ENCODE peak calls at places on chromosome 4, in six cellular contexts. X is sigmoid colon; W is psoas muscle; Z is HCT116; C is effector memory CD4-positive, alpha-beta T cell; S is A549. Q is an unnamed sample.

GRCh38 chr4:117777721-117778120 is 256.6 kb upstream of the NDST3 start:
- DNase-seq in X (no peak), W (no peak), Z (no peak), C (no peak), S (no peak), Q (no peak)

GRCh38 chr4:16119981-16120380 is 36.2 kb upstream of the PROM1 start:
- DNase-seq in X (no peak), W (no peak), Z (no peak), C (no peak), S (no peak), Q (no peak)

GRCh38 chr4:138205531-138206233 is 36.5 kb downstream of the SLC7A11 start:
- DNase-seq in X (no peak), W (no peak), Z (no peak), C (no peak), S (no peak), Q (no peak)

GRCh38 chr4:69524708-69525107 is 29.0 kb upstream of the UGT2B4 start:
- DNase-seq in X (no peak), W (no peak), Z (no peak), C (no peak), S (no peak), Q (no peak)

GRCh38 chr4:81351653-81352455 is 119.9 kb downstream of the RASGEF1B start:
- DNase-seq in X (peak), W (peak), Z (peak), C (no peak), S (peak), Q (peak)

GRCh38 chr4:112759313-112759712 is 122.4 kb downstream of the LARP7 start:
- DNase-seq in X (no peak), W (no peak), Z (no peak), C (no peak), S (no peak), Q (no peak)

GRCh38 chr4:3716876-3717235 is 49.3 kb upstream of the ADRA2C start:
- DNase-seq in X (no peak), W (peak), Z (no peak), C (no peak), S (no peak), Q (peak)

GRCh38 chr4:184355111-184355604 is 119.2 kb downstream of the IRF2 start:
- DNase-seq in X (no peak), W (no peak), Z (peak), C (no peak), S (no peak), Q (peak)

GRCh38 chr4:148302416-148302815 is 139.8 kb downstream of the NR3C2 start:
- DNase-seq in X (no peak), W (no peak), Z (no peak), C (no peak), S (no peak), Q (no peak)

GRCh38 chr4:159206427-159206871 is 103.6 kb downstream of the RAPGEF2 start:
- DNase-seq in X (no peak), W (no peak), Z (no peak), C (no peak), S (no peak), Q (no peak)

GRCh38 chr4:134627386-134627785 is 425.8 kb upstream of the PABPC4L start:
- DNase-seq in X (no peak), W (no peak), Z (no peak), C (no peak), S (no peak), Q (no peak)

GRCh38 chr4:2788532-2789103 is 4.3 kb upstream of the SH3BP2 start:
- DNase-seq in X (peak), W (peak), Z (no peak), C (no peak), S (no peak), Q (peak)

GRCh38 chr4:1795304-1796195 is 2.5 kb downstream of the FGFR3 start:
- DNase-seq in X (no peak), W (no peak), Z (no peak), C (no peak), S (no peak), Q (no peak)

GRCh38 chr4:55030606-55031005 is 94.8 kb downstream of the KDR start:
- DNase-seq in X (no peak), W (no peak), Z (no peak), C (no peak), S (no peak), Q (no peak)

GRCh38 chr4:148962539-148963290 is 520.5 kb upstream of the NR3C2 start:
- DNase-seq in X (no peak), W (no peak), Z (no peak), C (no peak), S (no peak), Q (no peak)

GRCh38 chr4:911871-912490 is 20.1 kb downstream of the GAK start:
- DNase-seq in X (peak), W (peak), Z (no peak), C (no peak), S (no peak), Q (peak)

GRCh38 chr4:16952462-16952871 is 54.0 kb upstream of the LDB2 start:
- DNase-seq in X (no peak), W (no peak), Z (no peak), C (no peak), S (no peak), Q (no peak)

GRCh38 chr4:98614655-98615054 is 43.8 kb downstream of the TSPAN5 start:
- DNase-seq in X (no peak), W (no peak), Z (no peak), C (no peak), S (no peak), Q (no peak)

GRCh38 chr4:140928880-140929279 is 172.7 kb upstream of the TBC1D9 start:
- DNase-seq in X (no peak), W (no peak), Z (no peak), C (no peak), S (no peak), Q (no peak)

GRCh38 chr4:7044415-7044930 is 1.3 kb downstream of the TADA2B start:
- DNase-seq in X (no peak), W (no peak), Z (no peak), C (no peak), S (no peak), Q (no peak)

GRCh38 chr4:105140684-105141490 is 5.8 kb upstream of the TET2 start:
- DNase-seq in X (no peak), W (no peak), Z (no peak), C (peak), S (peak), Q (no peak)

GRCh38 chr4:8274772-8275241 is 5.3 kb downstream of the HTRA3 start:
- DNase-seq in X (peak), W (peak), Z (no peak), C (no peak), S (no peak), Q (peak)

GRCh38 chr4:113222431-113222979 is 173.1 kb downstream of the ANK2 start:
- DNase-seq in X (no peak), W (no peak), Z (no peak), C (no peak), S (no peak), Q (no peak)

GRCh38 chr4:1895489-1895888 is 24.3 kb downstream of the NSD2 start:
- DNase-seq in X (no peak), W (no peak), Z (no peak), C (no peak), S (no peak), Q (no peak)

GRCh38 chr4:129092636-129093172 is 635 bp downstream of the SCLT1 start:
- DNase-seq in X (no peak), W (no peak), Z (no peak), C (no peak), S (no peak), Q (no peak)

GRCh38 chr4:26782168-26782829 is 78.3 kb upstream of the STIM2 start:
- DNase-seq in X (no peak), W (no peak), Z (no peak), C (no peak), S (no peak), Q (no peak)

GRCh38 chr4:26782830-26783202 is 77.8 kb upstream of the STIM2 start:
- DNase-seq in X (no peak), W (no peak), Z (no peak), C (no peak), S (no peak), Q (no peak)

GRCh38 chr4:26779224-26779623 is 81.4 kb upstream of the STIM2 start:
- DNase-seq in X (no peak), W (no peak), Z (no peak), C (no peak), S (no peak), Q (no peak)

GRCh38 chr4:26779674-26780073 is 81.0 kb upstream of the STIM2 start:
- DNase-seq in X (no peak), W (no peak), Z (peak), C (no peak), S (no peak), Q (peak)

GRCh38 chr4:26780524-26780923 is 80.1 kb upstream of the STIM2 start:
- DNase-seq in X (no peak), W (no peak), Z (no peak), C (no peak), S (no peak), Q (no peak)
- H3K27ac ChIP-seq in X (peak), W (peak), Z (no peak), C (no peak), S (no peak), Q (no peak)

DNA sequence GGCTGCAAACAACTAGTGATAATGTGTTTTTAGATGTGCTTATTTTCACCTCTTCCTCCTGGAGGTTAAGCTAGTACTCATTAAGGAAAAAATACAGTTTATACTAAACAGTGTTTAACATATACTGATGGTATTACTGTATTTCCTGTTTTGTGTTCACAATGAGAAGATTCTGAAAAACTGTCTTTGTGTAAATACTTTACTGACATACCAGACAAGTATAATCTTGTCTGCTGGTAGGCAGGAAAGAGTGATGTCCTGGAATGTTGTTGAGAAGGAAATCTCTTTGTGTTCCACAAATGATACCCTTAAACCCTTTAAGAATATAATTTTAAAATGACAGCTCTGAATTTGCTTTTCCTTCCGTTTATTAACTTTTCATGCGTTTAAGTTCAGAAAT is 205.5 kb upstream of the NUDT6 start:
- DNase-seq in X (no peak), W (no peak), Z (no peak), C (no peak), S (no peak), Q (no peak)
- H3K4me3 ChIP-seq in X (no peak), W (no peak), Z (no peak), C (no peak), S (no peak), Q (no peak)

DNA sequence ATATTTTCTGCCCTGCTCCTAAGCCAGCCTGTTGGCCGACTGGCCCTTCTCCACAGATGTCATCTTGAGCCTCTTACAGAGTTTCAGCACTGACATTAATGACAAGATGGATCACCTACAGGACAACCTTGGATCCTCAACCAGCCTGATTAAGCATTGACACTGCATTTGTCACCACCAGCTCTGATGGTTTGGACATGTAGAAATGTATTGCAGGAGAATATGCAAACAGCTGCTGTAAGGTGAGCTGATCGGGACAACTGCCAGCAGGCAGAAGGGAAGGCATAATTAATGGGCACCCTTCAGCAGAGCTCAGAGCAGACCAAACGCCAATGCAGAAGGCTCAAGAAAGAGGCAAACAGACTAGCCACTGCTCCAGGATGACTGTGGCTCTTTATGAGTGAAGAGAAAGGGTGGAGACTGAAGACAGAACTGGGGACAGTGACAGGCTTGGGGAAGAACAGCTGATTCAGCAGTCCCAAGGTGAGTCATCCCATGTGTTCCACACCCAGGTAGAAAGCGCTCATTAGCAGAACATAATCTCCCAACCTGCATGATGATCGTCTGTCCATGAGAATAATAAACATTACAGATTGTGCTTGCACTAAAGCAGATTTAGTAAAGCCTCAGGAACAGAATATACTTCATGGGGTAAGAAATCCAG is 6.7 kb downstream of the CORIN start:
- DNase-seq in X (no peak), W (peak), Z (no peak), C (no peak), S (no peak), Q (no peak)
- H3K27ac ChIP-seq in X (no peak), W (no peak), Z (no peak), C (no peak), S (no peak), Q (peak)

DNA sequence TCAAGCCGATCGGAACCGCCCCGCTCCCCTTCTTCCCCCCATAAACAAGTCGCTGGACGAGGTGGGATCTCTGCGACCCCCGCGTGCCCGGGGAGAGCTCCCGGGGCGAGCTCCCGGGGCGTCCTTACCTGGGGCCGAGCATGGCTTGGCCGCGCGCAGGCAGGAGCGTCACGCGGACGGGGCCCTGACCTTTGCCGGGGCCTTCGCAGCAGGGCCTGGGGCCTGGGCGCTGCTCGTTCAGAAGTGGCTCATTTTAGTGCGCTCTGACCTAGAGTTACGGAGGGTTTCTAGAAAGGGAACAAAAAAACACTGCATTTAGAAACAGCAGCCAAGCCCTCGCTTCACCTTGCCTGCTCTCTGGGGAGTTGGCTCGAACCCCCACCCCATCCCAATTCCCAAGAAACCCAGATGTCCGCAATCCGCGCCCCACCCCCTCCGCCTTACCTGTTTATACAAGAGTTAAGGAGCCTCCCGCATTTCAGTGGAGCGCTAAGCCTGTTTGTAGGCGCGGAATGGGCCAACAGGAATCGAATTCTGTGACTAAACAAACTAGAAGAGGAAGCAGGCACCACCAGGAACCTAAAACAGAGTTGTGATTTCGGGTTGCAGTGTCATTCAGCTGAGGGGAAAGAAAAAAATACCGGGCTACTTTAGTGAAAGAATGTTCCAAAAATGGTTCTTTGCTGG is 814 bp upstream of the RBM47 start:
- DNase-seq in X (peak), W (no peak), Z (peak), C (no peak), S (peak), Q (peak)
- H3K4me3 ChIP-seq in X (no peak), W (peak), Z (peak), C (no peak), S (peak), Q (no peak)

Q was measured in right cardiac atrium.